ENCODE peak calls at places on chromosomes 16 and 17, in eight cellular contexts. One of them, this sample, is unnamed.

GRCh38 chr16:21167360-21167759 is 8.9 kb downstream of the LDAF1 start:
- DNase-seq in Calu3: no peak
- DNase-seq in CD4-positive, alpha-beta memory T cell: no peak
- DNase-seq in NCI-H69: no peak
- DNase-seq in choroid plexus epithelial cell: peak
- DNase-seq in H4: peak
- DNase-seq in fibroblast of villous mesenchyme: peak
- DNase-seq in stimulated activated CD4-positive, alpha-beta T cell treated with anti-CD3 and anti-CD28 coated beads, Interleukin-2, amount 100 ng/mL, for 48 hours: no peak
- DNase-seq in this sample: no peak

GRCh38 chr16:84462296-84463210 is 41.9 kb downstream of the MEAK7 start:
- DNase-seq in NCI-H69: no peak
- DNase-seq in H4: no peak
- DNase-seq in stimulated activated CD4-positive, alpha-beta T cell treated with anti-CD3 and anti-CD28 coated beads, Interleukin-2, amount 100 ng/mL, for 48 hours: no peak
- DNase-seq in choroid plexus epithelial cell: no peak
- DNase-seq in fibroblast of villous mesenchyme: no peak
- DNase-seq in Calu3: no peak
- DNase-seq in CD4-positive, alpha-beta memory T cell: no peak
- DNase-seq in this sample: no peak

GRCh38 chr16:54651440-54651839 is 279.2 kb upstream of the IRX5 start:
- DNase-seq in fibroblast of villous mesenchyme: no peak
- DNase-seq in CD4-positive, alpha-beta memory T cell: no peak
- DNase-seq in stimulated activated CD4-positive, alpha-beta T cell treated with anti-CD3 and anti-CD28 coated beads, Interleukin-2, amount 100 ng/mL, for 48 hours: no peak
- DNase-seq in Calu3: no peak
- DNase-seq in NCI-H69: peak
- DNase-seq in choroid plexus epithelial cell: no peak
- DNase-seq in H4: no peak
- DNase-seq in this sample: no peak

GRCh38 chr17:77425791-77426641 is 285.2 kb downstream of the SEC14L1 start:
- DNase-seq in Calu3: peak
- DNase-seq in fibroblast of villous mesenchyme: peak
- DNase-seq in CD4-positive, alpha-beta memory T cell: no peak
- DNase-seq in choroid plexus epithelial cell: peak
- DNase-seq in NCI-H69: no peak
- DNase-seq in stimulated activated CD4-positive, alpha-beta T cell treated with anti-CD3 and anti-CD28 coated beads, Interleukin-2, amount 100 ng/mL, for 48 hours: no peak
- DNase-seq in H4: peak
- DNase-seq in this sample: peak

GRCh38 chr17:72462396-72462795 is 341.6 kb downstream of the SOX9 start:
- DNase-seq in Calu3: no peak
- DNase-seq in H4: no peak
- DNase-seq in CD4-positive, alpha-beta memory T cell: no peak
- DNase-seq in choroid plexus epithelial cell: no peak
- DNase-seq in fibroblast of villous mesenchyme: no peak
- DNase-seq in stimulated activated CD4-positive, alpha-beta T cell treated with anti-CD3 and anti-CD28 coated beads, Interleukin-2, amount 100 ng/mL, for 48 hours: no peak
- DNase-seq in NCI-H69: no peak
- DNase-seq in this sample: no peak

GRCh38 chr17:62781826-62782225 is 26.3 kb downstream of the MARCHF10 start:
- DNase-seq in NCI-H69: no peak
- DNase-seq in fibroblast of villous mesenchyme: peak
- DNase-seq in stimulated activated CD4-positive, alpha-beta T cell treated with anti-CD3 and anti-CD28 coated beads, Interleukin-2, amount 100 ng/mL, for 48 hours: no peak
- DNase-seq in H4: no peak
- DNase-seq in Calu3: no peak
- DNase-seq in CD4-positive, alpha-beta memory T cell: no peak
- DNase-seq in choroid plexus epithelial cell: peak
- DNase-seq in this sample: no peak

GRCh38 chr17:75473246-75473645 is 16.8 kb downstream of the TMEM94 start:
- DNase-seq in H4: no peak
- DNase-seq in stimulated activated CD4-positive, alpha-beta T cell treated with anti-CD3 and anti-CD28 coated beads, Interleukin-2, amount 100 ng/mL, for 48 hours: no peak
- DNase-seq in Calu3: no peak
- DNase-seq in choroid plexus epithelial cell: no peak
- DNase-seq in CD4-positive, alpha-beta memory T cell: no peak
- DNase-seq in NCI-H69: no peak
- DNase-seq in fibroblast of villous mesenchyme: no peak
- DNase-seq in this sample: no peak

GRCh38 chr17:38605852-38606645 is at the start of gene SRCIN1:
- DNase-seq in fibroblast of villous mesenchyme: peak
- DNase-seq in Calu3: peak
- DNase-seq in NCI-H69: peak
- DNase-seq in choroid plexus epithelial cell: no peak
- DNase-seq in H4: no peak
- DNase-seq in CD4-positive, alpha-beta memory T cell: peak
- DNase-seq in stimulated activated CD4-positive, alpha-beta T cell treated with anti-CD3 and anti-CD28 coated beads, Interleukin-2, amount 100 ng/mL, for 48 hours: peak
- DNase-seq in this sample: peak

GRCh38 chr17:29588561-29589411 is 662 bp downstream of the GIT1 start:
- DNase-seq in CD4-positive, alpha-beta memory T cell: peak
- DNase-seq in Calu3: peak
- DNase-seq in H4: no peak
- DNase-seq in choroid plexus epithelial cell: peak
- DNase-seq in fibroblast of villous mesenchyme: no peak
- DNase-seq in stimulated activated CD4-positive, alpha-beta T cell treated with anti-CD3 and anti-CD28 coated beads, Interleukin-2, amount 100 ng/mL, for 48 hours: no peak
- DNase-seq in NCI-H69: peak
- DNase-seq in this sample: peak

This sample was measured in CD8-positive, alpha-beta memory T cell.